ENCODE peak calls at places on chromosome 13, in ten cellular contexts. J is stimulated activated naive CD8-positive, alpha-beta T cell treated with anti-CD3 and anti-CD28 coated beads, Interleukin-15, amount 100 ng/mL, for 72 hours; R is stimulated activated CD8-positive, alpha-beta memory T cell treated with anti-CD3 and anti-CD28 coated beads, Interleukin-7, amount 100 ng/mL, for 1 hour; L is activated CD8-positive, alpha-beta memory T cell treated with anti-CD3 and anti-CD28 coated beads for 1 hour; O is activated CD8-positive, alpha-beta T cell treated with anti-CD3 and anti-CD28 coated beads, Interleukin-2, amount 10 ng/mL, durations not matched to agents 7 days and 5 days; F is cardiac muscle cell; I is ascending aorta; A is GDM1; U is A172; K is RKO. T is an unnamed sample.
A peak's percentile ranks its signal among the peaks of the same experiment; 100 is the strongest.

GRCh38 chr13:37484056-37484455 is 114.5 kb downstream of the POSTN start:
- DNase-seq in J (no peak), R (no peak), L (no peak), O (no peak), F (no peak), I (no peak), A (no peak), U (no peak), K (no peak), T (no peak)

GRCh38 chr13:98890186-98890585 is 87.7 kb downstream of the DOCK9 start:
- DNase-seq in J (peak; percentile 54), R (no peak), L (no peak), O (no peak), F (peak; percentile 69), I (no peak), A (no peak), U (peak; percentile 86), K (peak; percentile 23), T (no peak)

GRCh38 chr13:42707596-42707995 is 73.8 kb upstream of the FAM216B start:
- DNase-seq in J (no peak), R (no peak), L (no peak), O (no peak), F (peak; percentile 64), I (no peak), A (no peak), U (no peak), K (no peak), T (no peak)

GRCh38 chr13:39876258-39876657 is 220.8 kb downstream of the COG6 start:
- DNase-seq in J (no peak), R (no peak), L (no peak), O (no peak), F (peak; percentile 85), I (no peak), A (no peak), U (peak; percentile 58), K (peak; percentile 48), T (no peak)

GRCh38 chr13:113220877-113221276 is 11.5 kb downstream of the CUL4A start:
- DNase-seq in J (no peak), R (no peak), L (no peak), O (no peak), F (no peak), I (no peak), A (no peak), U (no peak), K (no peak), T (no peak)

GRCh38 chr13:94674609-94675348 is 37.6 kb downstream of the SOX21 start:
- DNase-seq in J (peak; percentile 39), R (peak; percentile 1), L (peak; percentile 25), O (peak; percentile 67), F (peak; percentile 58), I (no peak), A (peak; percentile 25), U (peak; percentile 54), K (peak; percentile 66), T (peak; percentile 15)

GRCh38 chr13:77417897-77418296 is 91.0 kb upstream of the MYCBP2 start:
- DNase-seq in J (no peak), R (no peak), L (no peak), O (no peak), F (no peak), I (no peak), A (no peak), U (no peak), K (no peak), T (no peak)

GRCh38 chr13:93151277-93151676 is 75.3 kb upstream of the GPC6 start:
- DNase-seq in J (no peak), R (no peak), L (no peak), O (no peak), F (peak; percentile 92), I (no peak), A (no peak), U (peak; percentile 37), K (peak; percentile 42), T (no peak)

GRCh38 chr13:87042946-87043345 is 628.2 kb upstream of the SLITRK5 start:
- DNase-seq in J (no peak), R (no peak), L (no peak), O (no peak), F (no peak), I (no peak), A (no peak), U (peak; percentile 27), K (peak; percentile 19), T (no peak)

GRCh38 chr13:112784811-112785418 is 95.1 kb downstream of the ATP11A start:
- DNase-seq in J (no peak), R (no peak), L (no peak), O (no peak), F (no peak), I (peak; percentile 50), A (no peak), U (no peak), K (no peak), T (no peak)

GRCh38 chr13:62309904-62310303 is 894.3 kb upstream of the PCDH20 start:
- DNase-seq in J (no peak), R (no peak), L (no peak), O (no peak), F (no peak), I (no peak), A (no peak), U (no peak), K (no peak), T (no peak)

GRCh38 chr13:60143775-60144174 is 20.0 kb downstream of the DIAPH3 start:
- DNase-seq in J (no peak), R (no peak), L (no peak), O (no peak), F (no peak), I (no peak), A (no peak), U (peak; percentile 2), K (no peak), T (no peak)

GRCh38 chr13:33787051-33787591 is 30.8 kb upstream of the RFC3 start:
- DNase-seq in J (no peak), R (no peak), L (no peak), O (peak; percentile 31), F (no peak), I (no peak), A (peak; percentile 21), U (peak; percentile 22), K (no peak), T (no peak)

GRCh38 chr13:66138172-66138811 is 1091.8 kb downstream of the PCDH9 start:
- DNase-seq in J (no peak), R (no peak), L (no peak), O (no peak), F (no peak), I (no peak), A (no peak), U (no peak), K (no peak), T (no peak)

GRCh38 chr13:33283195-33283910 is 2.2 kb downstream of the STARD13 start:
- DNase-seq in J (no peak), R (no peak), L (no peak), O (no peak), F (no peak), I (no peak), A (no peak), U (no peak), K (no peak), T (no peak)

T was measured in activated CD4-positive, CD25-positive, alpha-beta regulatory T cell treated with anti-CD3 and anti-CD28 coated beads, Interleukin-2, amount 50 U/mL, for 16 hours.